ENCODE peak calls at places on chromosomes 11 and 22, in five cellular contexts. V is keratinocyte, S is HCT116, E is endothelial cell of umbilical vein, C is fibroblast of lung. L is an unnamed sample. For H3K36me3, the result is how much of the 10 kb centered on the place peaks cover.

GRCh38 chr22:38699784-38700183 is 959 bp downstream of the JOSD1 start:
- DNase-seq in V (no peak), S (no peak), E (no peak), C (peak), L (no peak)

GRCh38 chr11:95247883-95248282 is 16.9 kb upstream of the SESN3 start:
- DNase-seq in V (no peak), S (no peak), E (no peak), C (no peak), L (no peak)

GRCh38 chr11:35553831-35554230 is 28.4 kb upstream of the PAMR1 start:
- DNase-seq in V (no peak), S (no peak), E (no peak), C (peak), L (no peak)

GRCh38 chr22:48407256-48407955 is 1420.3 kb downstream of the BRD1 start:
- DNase-seq in V (no peak), S (no peak), E (no peak), C (no peak), L (no peak)

GRCh38 chr22:50733521-50734342 is 4.3 kb upstream of the ACR start:
- DNase-seq in V (no peak), S (no peak), E (no peak), C (peak), L (no peak)

GRCh38 chr22:42926034-42926433 is 69.0 kb upstream of the ARFGAP3 start:
- DNase-seq in V (no peak), S (no peak), E (peak), C (no peak), L (no peak)

GRCh38 chr11:69101100-69101791 is 52.5 kb downstream of the TPCN2 start:
- DNase-seq in V (no peak), S (peak), E (peak), C (peak), L (peak)

GRCh38 chr11:73389134-73389525 is 12.9 kb downstream of the RELT start:
- DNase-seq in V (peak), S (no peak), E (no peak), C (no peak), L (no peak)

GRCh38 chr11:123371506-123372297 is 58.4 kb upstream of the GRAMD1B start:
- DNase-seq in V (no peak), S (no peak), E (no peak), C (no peak), L (no peak)

DNA sequence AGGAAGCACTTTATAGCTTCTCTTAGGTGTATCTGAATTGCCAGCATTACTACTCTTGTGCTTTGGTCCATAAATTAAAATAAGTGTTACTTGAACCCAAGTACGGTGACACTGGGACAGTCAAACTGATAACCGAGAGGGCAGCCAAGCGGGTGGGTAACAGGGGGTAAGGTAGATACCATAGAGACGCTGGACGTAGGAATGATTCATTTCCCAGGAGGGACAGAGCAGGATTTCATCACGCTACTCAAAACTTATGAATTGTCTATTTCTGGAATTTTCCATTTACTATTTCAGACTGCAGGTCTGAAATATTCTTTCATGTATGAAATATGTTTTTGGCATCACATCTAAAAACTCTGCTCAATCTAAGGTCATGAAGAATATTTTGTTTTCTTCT is 14.8 kb upstream of the SPATA19 start:
- DNase-seq in V (no peak), S (no peak), E (no peak), C (no peak), L (no peak)
- H3K36me3 ChIP-seq in V (under half), S (under half), E (under half), C (under half), L (under half)

GRCh38 chr22:23774114-23774921 is 1.7 kb downstream of the MMP11 start:
- DNase-seq in V (no peak), S (no peak), E (no peak), C (no peak), L (no peak)

GRCh38 chr22:23774922-23775436 is 2.3 kb downstream of the MMP11 start:
- DNase-seq in V (no peak), S (no peak), E (no peak), C (peak), L (no peak)

GRCh38 chr22:23775779-23776375 is 3.2 kb downstream of the MMP11 start:
- DNase-seq in V (no peak), S (no peak), E (no peak), C (no peak), L (no peak)

GRCh38 chr22:23772315-23773246 is at the start of gene MMP11:
- DNase-seq in V (no peak), S (no peak), E (no peak), C (no peak), L (peak)

GRCh38 chr22:23773247-23774113 is 831 bp downstream of the MMP11 start:
- DNase-seq in V (no peak), S (no peak), E (no peak), C (no peak), L (no peak)
- H2AFZ ChIP-seq in V (no peak), S (no peak), E (peak), C (peak), L (no peak)

DNA sequence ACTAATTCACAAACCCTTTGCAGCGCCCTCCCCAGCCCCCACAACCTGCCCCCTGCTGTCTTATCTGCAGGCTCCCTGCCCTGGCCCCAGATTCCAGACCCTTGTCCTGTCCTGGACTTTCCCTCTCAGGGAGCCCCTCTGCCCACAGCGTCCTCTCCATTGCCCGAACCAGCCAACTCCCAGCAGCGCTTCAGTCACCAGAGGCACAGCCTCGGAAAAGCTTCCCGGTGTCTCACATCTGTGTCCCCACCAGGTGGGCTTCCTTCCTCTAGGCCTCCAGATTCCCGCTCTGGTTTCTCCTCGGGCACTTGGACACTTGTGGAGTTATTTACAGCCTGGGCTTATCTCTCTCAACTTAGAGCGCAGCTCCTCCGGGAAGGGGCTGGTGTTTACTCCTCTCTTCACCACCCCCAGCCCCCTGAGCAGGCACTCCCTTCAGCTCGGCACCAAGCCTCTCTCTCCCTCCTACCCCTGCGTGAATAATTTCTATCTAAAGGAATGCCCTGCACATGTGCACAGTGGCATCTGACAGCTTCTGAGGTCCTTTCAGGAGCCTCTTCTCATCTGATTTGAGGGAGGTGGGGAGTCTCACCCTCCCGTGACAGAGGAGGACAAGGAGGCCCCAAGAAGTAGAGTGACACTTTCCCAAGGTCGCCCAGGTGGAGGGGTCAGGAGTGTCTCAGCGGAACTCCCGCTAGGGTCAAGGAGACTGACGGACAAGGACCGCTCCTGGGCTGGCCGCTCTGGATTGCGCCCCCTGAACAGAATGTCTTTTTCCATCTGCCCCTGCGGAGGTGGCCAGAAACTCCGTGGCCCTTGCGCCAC is 838 bp downstream of the WNT11 start:
- DNase-seq in V (no peak), S (no peak), E (no peak), C (no peak), L (no peak)
- TF ChIP-seq EZH2 in V (no peak), S (no peak), E (no peak), C (peak), L (no peak)

GRCh38 chr11:59200421-59200746 is 12.3 kb downstream of the MPEG1 start:
- DNase-seq in V (no peak), S (no peak), E (no peak), C (no peak), L (no peak)
- H3K36me3 ChIP-seq in V (under half), S (under half), E (under half), C (under half), L (under half)

DNA sequence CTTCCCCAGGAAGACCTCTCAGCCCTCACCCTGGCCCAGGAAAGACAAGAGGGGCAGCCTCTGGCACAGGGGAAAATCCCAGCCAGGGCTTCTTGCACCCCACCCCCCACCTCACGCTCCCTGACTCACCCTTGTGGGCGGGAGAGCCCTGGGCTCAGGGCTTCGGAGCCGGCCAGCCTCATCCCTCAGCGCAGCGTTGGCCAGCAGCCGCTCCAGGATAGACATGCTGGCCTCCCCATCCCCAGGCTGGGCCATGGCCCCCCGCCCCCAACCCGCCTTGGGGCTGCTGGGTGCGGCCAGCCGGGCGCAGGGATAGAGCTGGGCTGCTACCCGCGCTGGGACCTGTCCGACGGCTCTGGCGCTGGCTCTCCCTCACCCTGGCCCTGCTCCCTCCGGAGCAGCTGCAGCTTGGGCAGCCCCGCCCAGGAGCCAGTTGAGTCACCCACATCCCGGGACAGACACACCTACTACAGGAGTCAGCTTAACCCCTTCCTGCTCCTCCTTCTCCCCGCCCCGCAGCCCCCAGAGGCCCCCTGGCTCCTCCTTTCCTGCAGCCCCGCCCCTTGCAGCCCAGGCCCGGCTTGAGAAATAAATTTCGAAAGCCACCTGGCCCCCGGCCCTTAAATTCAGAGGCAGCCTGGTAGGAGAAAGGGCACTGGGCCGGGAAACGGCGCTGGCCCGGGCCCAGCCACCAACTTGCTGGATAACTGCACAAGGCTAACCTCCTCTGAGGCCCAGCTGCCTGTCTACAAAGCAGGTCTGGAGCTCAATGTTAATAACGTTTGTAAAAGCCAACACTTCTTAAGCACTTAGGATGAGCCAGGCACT is 13.4 kb downstream of the TNKS1BP1 start:
- DNase-seq in V (no peak), S (peak), E (peak), C (peak), L (peak)
- H2AFZ ChIP-seq in V (no peak), S (no peak), E (no peak), C (no peak), L (peak)

GRCh38 chr11:82794490-82794889 is 60.8 kb upstream of the FAM181B start:
- DNase-seq in V (no peak), S (no peak), E (peak), C (no peak), L (no peak)

GRCh38 chr11:82792319-82792718 is 58.7 kb upstream of the FAM181B start:
- DNase-seq in V (no peak), S (no peak), E (no peak), C (no peak), L (no peak)

GRCh38 chr11:82790723-82791487 is 57.2 kb upstream of the FAM181B start:
- DNase-seq in V (no peak), S (no peak), E (peak), C (peak), L (no peak)

GRCh38 chr11:82792822-82793569 is 59.3 kb upstream of the FAM181B start:
- DNase-seq in V (no peak), S (no peak), E (peak), C (no peak), L (no peak)

DNA sequence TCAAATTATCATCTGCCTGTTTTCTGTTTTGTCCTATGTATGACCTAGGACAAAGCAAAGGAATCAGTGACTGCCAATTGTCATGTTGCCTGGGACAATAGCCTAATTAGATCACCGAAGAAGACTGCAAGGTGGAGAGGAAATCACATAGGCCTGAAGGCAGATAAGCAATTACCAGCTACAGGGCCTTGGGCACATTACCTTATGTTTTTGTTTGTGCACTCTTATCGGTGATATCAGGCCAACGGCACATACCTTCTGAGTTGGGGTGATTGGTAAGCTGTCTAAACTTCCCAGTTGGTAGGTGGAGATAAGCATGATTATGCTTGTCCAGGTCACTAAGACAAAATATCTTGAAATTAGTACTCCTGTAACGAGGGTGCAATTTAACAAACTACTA is 58.1 kb upstream of the FAM181B start:
- DNase-seq in V (no peak), S (no peak), E (no peak), C (no peak), L (no peak)
- TF ChIP-seq EZH2 in V (no peak), S (no peak), E (no peak), C (no peak), L (no peak)

L was measured in DND-41.